ENCODE peak calls at places on chromosome 1, in six cellular contexts. E is uterus, W is astrocyte, J is fibroblast of mammary gland, X is A549, Z is Panc1. R is an unnamed sample.

GRCh38 chr1:86753700-86754099 is 49.3 kb downstream of the SH3GLB1 start:
- DNase-seq in E (no peak), W (no peak), J (no peak), X (peak), Z (no peak), R (no peak)

GRCh38 chr1:81666586-81666985 is 134.1 kb upstream of the ADGRL2 start:
- DNase-seq in E (no peak), W (peak), J (no peak), X (no peak), Z (no peak), R (no peak)

GRCh38 chr1:115325876-115326275 is 12.2 kb downstream of the NGF start:
- DNase-seq in E (no peak), W (no peak), J (peak), X (no peak), Z (no peak), R (no peak)

GRCh38 chr1:211589782-211590721 is 11.1 kb upstream of the SLC30A1 start:
- DNase-seq in E (peak), W (peak), J (peak), X (no peak), Z (no peak), R (peak)

GRCh38 chr1:184189361-184189760 is 137.8 kb downstream of the TSEN15 start:
- DNase-seq in E (no peak), W (no peak), J (no peak), X (no peak), Z (no peak), R (peak)

GRCh38 chr1:40651138-40651857 is 14.2 kb downstream of the RIMS3 start:
- DNase-seq in E (no peak), W (no peak), J (no peak), X (no peak), Z (no peak), R (no peak)

GRCh38 chr1:186948542-186948941 is 119.8 kb downstream of the PLA2G4A start:
- DNase-seq in E (no peak), W (peak), J (no peak), X (no peak), Z (no peak), R (no peak)

GRCh38 chr1:151846686-151847227 is 6.8 kb downstream of the THEM5 start:
- DNase-seq in E (no peak), W (no peak), J (no peak), X (no peak), Z (no peak), R (no peak)

GRCh38 chr1:226711976-226712778 is 26.9 kb downstream of the ITPKB start:
- DNase-seq in E (no peak), W (no peak), J (no peak), X (no peak), Z (no peak), R (no peak)

GRCh38 chr1:11831945-11832725 is 15.4 kb downstream of the NPPA start:
- DNase-seq in E (no peak), W (no peak), J (no peak), X (no peak), Z (no peak), R (peak)

GRCh38 chr1:155324717-155325595 is 4.3 kb downstream of the RUSC1 start:
- DNase-seq in E (peak), W (no peak), J (peak), X (peak), Z (no peak), R (peak)

GRCh38 chr1:154405762-154406571 is 824 bp downstream of the IL6R start:
- DNase-seq in E (peak), W (peak), J (peak), X (peak), Z (peak), R (peak)

GRCh38 chr1:94093996-94094395 is 27.0 kb downstream of the ABCA4 start:
- DNase-seq in E (no peak), W (peak), J (peak), X (no peak), Z (no peak), R (no peak)

GRCh38 chr1:210360852-210361477 is 32.3 kb downstream of the HHAT start:
- DNase-seq in E (no peak), W (peak), J (peak), X (peak), Z (peak), R (peak)

GRCh38 chr1:8297245-8297644 is 20.7 kb upstream of the SLC45A1 start:
- DNase-seq in E (no peak), W (no peak), J (no peak), X (no peak), Z (no peak), R (no peak)

GRCh38 chr1:7644906-7645750 is 126.0 kb upstream of the VAMP3 start:
- DNase-seq in E (no peak), W (no peak), J (no peak), X (no peak), Z (no peak), R (no peak)

GRCh38 chr1:7300893-7301292 is 470.2 kb upstream of the VAMP3 start:
- DNase-seq in E (no peak), W (peak), J (peak), X (peak), Z (peak), R (peak)

GRCh38 chr1:205598841-205599666 is 32.8 kb downstream of the ELK4 start:
- DNase-seq in E (peak), W (peak), J (peak), X (no peak), Z (no peak), R (peak)

GRCh38 chr1:111990026-111990877 is 784 bp upstream of the KCND3 start:
- DNase-seq in E (peak), W (no peak), J (no peak), X (no peak), Z (no peak), R (peak)

GRCh38 chr1:202710070-202711025 is at the start of gene SYT2:
- DNase-seq in E (peak), W (no peak), J (no peak), X (no peak), Z (no peak), R (no peak)

GRCh38 chr1:121519042-121519755 is 334.4 kb downstream of the SRGAP2C start:
- DNase-seq in E (no peak), W (no peak), J (no peak), X (peak), Z (peak), R (no peak)

GRCh38 chr1:11448375-11449085 is 30.4 kb upstream of the DISP3 start:
- DNase-seq in E (no peak), W (no peak), J (peak), X (no peak), Z (no peak), R (no peak)

GRCh38 chr1:161989108-161989507 is 34.6 kb downstream of the OLFML2B start:
- DNase-seq in E (no peak), W (no peak), J (peak), X (peak), Z (no peak), R (peak)

DNA sequence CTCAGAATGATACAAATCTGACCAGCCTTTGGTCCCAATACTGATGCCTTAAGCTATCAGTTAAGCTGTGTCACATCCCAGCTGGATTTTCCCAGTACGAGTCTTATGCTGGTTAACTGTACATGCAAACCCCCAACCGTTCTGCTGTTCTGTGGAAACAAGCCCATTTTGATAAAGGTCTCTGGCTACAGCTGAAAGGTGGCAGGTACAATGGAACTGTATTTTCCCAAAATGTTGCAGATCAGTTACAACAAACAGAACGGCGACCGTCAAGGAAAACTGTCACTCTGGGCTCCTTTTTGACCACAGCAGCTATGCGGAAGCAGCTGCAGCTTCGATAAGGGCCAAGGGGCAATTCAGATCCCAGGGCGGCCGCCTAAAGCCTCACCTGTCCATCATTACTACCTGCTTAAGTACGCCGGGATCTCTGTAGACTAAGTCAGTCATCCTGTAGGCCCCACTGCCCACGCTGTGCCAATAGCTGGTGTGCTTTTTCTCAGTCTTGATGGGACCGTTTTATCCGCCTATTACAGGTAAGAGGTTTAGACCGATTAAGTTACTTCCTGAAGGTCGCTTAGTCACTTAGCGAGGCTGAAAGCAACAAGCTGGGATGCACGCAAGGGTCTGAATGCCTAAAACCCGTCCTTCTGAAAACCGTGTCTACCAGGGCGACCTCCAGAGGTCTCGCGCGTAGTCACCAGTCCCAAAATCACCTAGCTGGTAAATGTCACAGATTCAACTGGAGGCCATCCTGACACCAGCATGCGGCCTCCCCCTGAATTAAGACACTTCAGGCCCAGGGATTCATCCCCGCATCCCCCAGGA is 11.1 kb upstream of the RAB42 start:
- DNase-seq in E (no peak), W (peak), J (peak), X (peak), Z (no peak), R (peak)
- TF ChIP-seq CTCF in E (no peak), W (no peak), J (no peak), X (no peak), Z (no peak), R (peak)

GRCh38 chr1:156549390-156549789 is 23.0 kb downstream of the IQGAP3 start:
- DNase-seq in E (no peak), W (no peak), J (no peak), X (no peak), Z (no peak), R (no peak)
- TF ChIP-seq CTCF in E (no peak), W (no peak), J (no peak), X (no peak), Z (no peak), R (no peak)

GRCh38 chr1:51569284-51570062 is 47.4 kb upstream of the OSBPL9 start:
- DNase-seq in E (no peak), W (peak), J (peak), X (peak), Z (peak), R (peak)
- TF ChIP-seq CTCF in E (peak), W (no peak), J (peak), X (peak), Z (peak), R (peak)

DNA sequence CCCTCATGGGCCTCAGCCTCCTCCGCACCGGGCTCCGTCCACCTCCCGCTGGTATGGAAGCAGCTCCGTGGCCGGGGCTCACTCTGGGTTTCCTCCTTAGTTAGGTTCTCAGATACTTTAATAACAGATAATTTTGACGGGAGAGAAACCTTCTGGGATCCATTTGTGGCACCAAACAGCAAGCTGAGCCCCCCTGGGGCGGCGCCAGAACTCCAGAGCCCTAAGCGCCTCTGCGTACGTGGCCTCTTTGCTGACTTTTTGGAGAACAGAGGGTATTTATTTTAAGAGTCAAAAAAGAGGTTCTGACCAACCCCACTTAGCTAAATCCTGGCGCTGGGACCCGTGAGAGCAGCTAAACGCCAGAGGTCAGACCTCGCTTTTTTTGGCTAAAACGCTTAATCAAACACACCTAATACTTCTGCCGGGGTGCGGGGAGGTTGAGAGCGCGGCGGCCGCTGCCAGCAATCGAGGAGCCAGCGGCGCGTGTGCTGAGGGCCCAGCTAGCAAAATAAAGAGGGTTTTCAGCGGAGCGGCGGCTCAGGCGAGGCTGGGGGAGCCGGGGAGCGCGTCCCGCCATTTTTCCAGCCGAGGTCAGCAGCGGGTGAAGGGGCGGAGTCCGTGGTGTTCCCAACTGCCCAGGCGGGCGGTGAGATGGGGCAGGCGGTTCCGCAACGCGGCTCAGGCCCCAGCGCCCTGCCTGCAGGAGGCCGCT is 171.7 kb downstream of the PRDM16 start:
- DNase-seq in E (no peak), W (no peak), J (no peak), X (no peak), Z (no peak), R (no peak)
- TF ChIP-seq CTCF in E (no peak), W (no peak), J (no peak), X (no peak), Z (no peak), R (no peak)

GRCh38 chr1:200634449-200635122 is 14.0 kb upstream of the KIF14 start:
- DNase-seq in E (no peak), W (no peak), J (no peak), X (peak), Z (no peak), R (no peak)
- TF ChIP-seq CTCF in E (no peak), W (no peak), J (peak), X (peak), Z (peak), R (no peak)